ENCODE peak calls at places on chromosomes 12 and 14, in eight cellular contexts. S is mesothelial cell of epicardium, M is WTC11, N is mucosa of descending colon, O is Peyer's patch, X is nephron progenitor cell, I is fibroblast of the aortic adventitia, D is AG09319. A is an unnamed sample.

GRCh38 chr14:76919811-76920571 is 93.8 kb downstream of the LRRC74A start:
- DNase-seq in O (no peak), S (no peak), N (peak), X (no peak), M (no peak), D (peak), I (peak), A (no peak)

GRCh38 chr12:47651368-47652254 is 54.2 kb downstream of the RPAP3 start:
- DNase-seq in M (peak), S (no peak), N (peak), I (peak), O (peak), X (peak), D (peak), A (peak)

GRCh38 chr14:35368993-35369392 is 35.6 kb downstream of the NFKBIA start:
- DNase-seq in I (no peak), X (no peak), D (no peak), M (no peak), O (no peak), N (no peak), S (no peak), A (no peak)

GRCh38 chr12:386651-387050 is 2.5 kb downstream of the KDM5A start:
- DNase-seq in I (peak), D (no peak), X (no peak), N (no peak), O (no peak), S (no peak), M (no peak), A (no peak)

GRCh38 chr12:68310370-68310769 is 21.8 kb downstream of the MDM1 start:
- DNase-seq in O (no peak), M (no peak), N (no peak), I (peak), S (no peak), X (no peak), D (peak), A (peak)

GRCh38 chr12:50224026-50224692 is 57.0 kb upstream of the CERS5 start:
- DNase-seq in S (no peak), N (no peak), O (no peak), X (no peak), D (no peak), I (peak), M (no peak), A (no peak)

GRCh38 chr14:74463697-74464096 is 29.4 kb downstream of the NPC2 start:
- DNase-seq in O (no peak), D (no peak), X (no peak), S (no peak), N (no peak), I (no peak), M (no peak), A (no peak)

GRCh38 chr12:82998509-82998908 is 311.8 kb downstream of the TMTC2 start:
- DNase-seq in I (peak), D (no peak), X (no peak), M (no peak), O (no peak), N (no peak), S (no peak), A (no peak)

GRCh38 chr14:23174785-23175184 is 8.7 kb downstream of the SLC7A8 start:
- DNase-seq in I (no peak), M (no peak), S (no peak), N (no peak), O (no peak), X (no peak), D (no peak), A (no peak)

GRCh38 chr14:102923920-102924486 is 1.5 kb downstream of the AMN start:
- DNase-seq in S (no peak), N (peak), X (no peak), O (no peak), D (no peak), M (no peak), I (no peak), A (no peak)

GRCh38 chr14:32363761-32364160 is 34.7 kb downstream of the AKAP6 start:
- DNase-seq in N (no peak), O (no peak), I (no peak), X (no peak), D (no peak), S (no peak), M (no peak), A (no peak)

GRCh38 chr14:54312166-54312801 is 84.5 kb upstream of the CDKN3 start:
- DNase-seq in O (no peak), S (no peak), N (no peak), X (no peak), M (no peak), D (peak), I (peak), A (peak)

GRCh38 chr14:22583994-22584393 is 5.0 kb downstream of the DAD1 start:
- DNase-seq in M (no peak), N (no peak), O (no peak), I (no peak), S (no peak), D (no peak), X (no peak), A (no peak)

GRCh38 chr12:116130431-116130830 is 147.1 kb downstream of the MED13L start:
- DNase-seq in O (no peak), S (no peak), M (no peak), X (no peak), N (no peak), D (no peak), I (peak), A (no peak)

GRCh38 chr14:23358553-23359166 is 6.0 kb upstream of the SLC22A17 start:
- DNase-seq in S (no peak), O (no peak), D (no peak), I (no peak), X (no peak), N (no peak), M (no peak), A (no peak)

GRCh38 chr14:99389171-99389826 is 91.4 kb downstream of the SETD3 start:
- DNase-seq in X (peak), I (peak), S (no peak), N (no peak), O (no peak), M (peak), D (no peak), A (no peak)

GRCh38 chr14:91419044-91419397 is 1.4 kb upstream of the CCDC88C start:
- DNase-seq in S (no peak), N (no peak), M (no peak), O (peak), I (no peak), D (no peak), X (no peak), A (no peak)
- TF ChIP-seq CTCF in S (peak), N (no peak), M (no peak), O (no peak), I (no peak), D (no peak), X (peak), A (no peak)

DNA sequence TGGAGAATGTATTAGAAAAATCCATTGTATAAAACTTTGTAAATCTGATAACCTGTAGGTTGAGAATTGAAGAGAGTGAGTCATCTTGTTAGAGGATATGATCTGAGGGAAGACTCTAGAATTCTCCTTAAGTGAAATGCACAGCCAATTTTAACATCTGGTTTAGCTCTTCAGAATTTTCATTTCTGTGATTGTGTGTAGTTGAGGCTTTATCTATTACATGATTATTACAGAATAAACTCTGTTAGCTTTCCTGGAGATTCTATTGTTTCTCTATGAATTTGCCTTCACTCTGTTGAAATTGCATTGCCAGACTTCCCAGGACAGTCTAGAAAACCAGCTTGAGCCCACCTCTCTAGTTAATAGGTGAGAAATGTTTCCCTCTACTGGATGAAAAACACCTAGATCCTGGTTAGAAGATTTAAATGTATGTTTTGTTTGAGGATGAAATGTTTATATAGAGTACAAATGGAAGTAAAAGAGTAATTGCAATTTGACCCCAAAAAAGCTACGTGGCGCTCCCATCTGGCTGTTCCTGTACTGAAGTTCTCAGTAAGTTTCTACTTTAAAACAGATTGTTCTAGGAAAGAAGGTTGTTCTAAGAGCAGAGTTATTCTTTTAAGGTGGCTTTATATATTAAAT is 2.9 kb downstream of the NUDT4 start:
- DNase-seq in D (no peak), M (no peak), O (no peak), I (peak), S (no peak), N (no peak), X (no peak), A (no peak)
- TF ChIP-seq CTCF in D (peak), M (no peak), O (peak), I (peak), S (peak), N (no peak), X (peak), A (no peak)

GRCh38 chr14:91252901-91253794 is 8.6 kb upstream of the GPR68 start:
- DNase-seq in S (no peak), N (peak), M (peak), D (no peak), X (peak), I (no peak), O (no peak), A (no peak)
- TF ChIP-seq CTCF in S (no peak), N (no peak), M (no peak), D (no peak), X (peak), I (no peak), O (no peak), A (peak)

DNA sequence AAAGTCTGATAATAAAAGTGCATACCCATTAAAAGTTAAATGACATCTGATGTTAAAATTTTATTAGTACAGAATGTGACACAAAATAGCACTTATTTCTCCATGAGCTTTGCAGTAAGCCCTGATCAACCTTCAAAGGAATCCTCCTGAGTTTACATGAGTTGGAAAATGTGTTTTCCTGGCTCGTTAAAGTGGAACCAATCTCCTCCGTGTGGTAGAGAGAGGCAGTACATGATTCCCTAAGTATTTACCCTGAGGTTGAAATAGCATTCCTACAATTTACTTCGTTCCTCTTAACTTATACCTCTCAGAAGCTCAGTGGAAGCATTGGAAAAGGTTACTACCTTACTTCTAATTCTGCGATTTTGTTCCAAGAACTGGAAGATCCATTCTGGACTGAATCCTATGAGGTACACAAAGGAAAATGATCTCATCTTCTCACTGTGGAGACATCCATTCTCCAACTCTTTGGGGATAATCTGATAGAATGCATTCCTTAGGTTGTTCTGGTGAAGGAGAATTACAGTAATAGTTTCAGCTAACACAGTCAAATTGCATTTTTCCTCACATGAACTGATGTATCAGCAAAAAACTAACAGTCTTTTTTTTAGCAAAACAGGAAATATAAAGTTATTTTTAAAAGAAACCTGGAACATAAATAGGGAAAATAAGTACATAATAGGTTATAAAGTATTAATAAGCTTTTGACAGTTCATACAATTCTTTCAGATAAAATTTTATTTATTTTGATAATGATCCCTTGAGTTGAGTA is 475.6 kb downstream of the PDZRN4 start:
- DNase-seq in M (no peak), O (no peak), I (no peak), X (no peak), D (no peak), S (no peak), N (no peak), A (no peak)
- TF ChIP-seq CTCF in M (peak), O (peak), I (no peak), X (peak), D (peak), S (peak), N (no peak), A (no peak)

DNA sequence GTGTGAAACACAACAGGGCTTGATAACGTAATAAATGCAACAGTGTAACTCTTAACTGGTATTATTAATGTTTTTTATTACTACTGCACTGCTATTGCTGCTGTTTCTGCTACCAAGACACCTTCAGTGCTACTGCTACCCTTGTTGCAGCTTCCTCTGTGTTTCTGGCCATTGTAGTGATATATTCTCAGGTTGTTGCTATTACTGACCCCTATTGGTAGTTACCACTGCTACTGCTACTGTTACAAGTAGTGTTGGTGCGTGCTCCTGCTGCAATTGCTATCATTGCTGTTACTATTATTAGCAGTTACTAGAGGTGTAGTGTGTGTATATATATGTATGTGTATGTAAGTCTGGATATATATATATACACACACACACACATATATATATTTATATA is 87.2 kb upstream of the PTPRB start:
- DNase-seq in O (no peak), D (no peak), X (no peak), I (peak), N (no peak), M (no peak), S (no peak), A (no peak)
- TF ChIP-seq CTCF in O (peak), D (no peak), X (peak), I (no peak), N (no peak), M (no peak), S (no peak), A (no peak)

GRCh38 chr14:79587194-79587593 is 624.1 kb downstream of the DIO2 start:
- DNase-seq in D (no peak), M (no peak), I (no peak), N (no peak), S (no peak), O (no peak), X (no peak), A (no peak)

GRCh38 chr14:79586401-79586800 is 624.9 kb downstream of the DIO2 start:
- DNase-seq in M (no peak), I (no peak), X (no peak), S (no peak), D (no peak), O (no peak), N (no peak), A (no peak)

GRCh38 chr14:79585845-79586244 is 625.5 kb downstream of the DIO2 start:
- DNase-seq in I (peak), M (no peak), N (no peak), D (no peak), X (no peak), S (no peak), O (no peak), A (no peak)

GRCh38 chr14:79583738-79584405 is 627.4 kb downstream of the DIO2 start:
- DNase-seq in I (peak), S (no peak), X (no peak), D (no peak), M (no peak), N (no peak), O (no peak), A (no peak)

GRCh38 chr14:79584679-79585078 is 626.6 kb downstream of the DIO2 start:
- DNase-seq in D (peak), O (no peak), I (peak), M (no peak), X (no peak), S (no peak), N (no peak), A (peak)
- TF ChIP-seq CTCF in D (peak), O (no peak), I (peak), M (no peak), X (no peak), S (no peak), N (no peak), A (peak)